ENCODE peak calls at places on chromosomes 2 and 18, in nine cellular contexts. K is breast epithelium; Y is CD8-positive, alpha-beta T cell; X is right atrium auricular region; D is adrenal gland; R is Calu3; Q is nephron progenitor cell; U is choroid plexus epithelial cell; S is lower lobe of right lung. F is an unnamed sample.

GRCh38 chr2:169039702-169040101 is 8.6 kb upstream of the ABCB11 start:
- DNase-seq in K (no peak), Y (no peak), X (no peak), D (no peak), R (no peak), Q (no peak), U (no peak), S (no peak), F (no peak)

GRCh38 chr2:215454519-215454918 is 18.7 kb upstream of the FN1 start:
- DNase-seq in K (no peak), Y (no peak), X (no peak), D (no peak), R (peak), Q (no peak), U (peak), S (no peak), F (no peak)

GRCh38 chr18:62109676-62110075 is 77.2 kb downstream of the PIGN start:
- DNase-seq in K (no peak), Y (no peak), X (no peak), D (no peak), R (no peak), Q (no peak), U (no peak), S (no peak), F (no peak)

GRCh38 chr18:77110400-77110799 is 22.2 kb downstream of the MBP start:
- DNase-seq in K (no peak), Y (no peak), X (no peak), D (no peak), R (no peak), Q (no peak), U (no peak), S (no peak), F (no peak)

GRCh38 chr2:189960346-189960745 is 102.2 kb downstream of the MSTN start:
- DNase-seq in K (no peak), Y (no peak), X (no peak), D (no peak), R (no peak), Q (no peak), U (no peak), S (no peak), F (no peak)

GRCh38 chr2:12006841-12007240 is 260.4 kb downstream of the LPIN1 start:
- DNase-seq in K (no peak), Y (no peak), X (no peak), D (no peak), R (peak), Q (peak), U (peak), S (no peak), F (no peak)

GRCh38 chr18:155688-156087 is 2.7 kb upstream of the USP14 start:
- DNase-seq in K (no peak), Y (no peak), X (no peak), D (no peak), R (no peak), Q (no peak), U (no peak), S (no peak), F (no peak)

GRCh38 chr2:217471329-217471728 is 531.5 kb downstream of the TNS1 start:
- DNase-seq in K (no peak), Y (no peak), X (no peak), D (no peak), R (no peak), Q (no peak), U (peak), S (no peak), F (no peak)

GRCh38 chr2:105398522-105399206 is at the start of gene FHL2:
- DNase-seq in K (peak), Y (peak), X (peak), D (peak), R (peak), Q (peak), U (peak), S (peak), F (peak)

GRCh38 chr2:215573495-215573894 is 137.6 kb upstream of the FN1 start:
- DNase-seq in K (no peak), Y (no peak), X (no peak), D (no peak), R (no peak), Q (no peak), U (peak), S (no peak), F (no peak)

GRCh38 chr2:226796012-226796839 is 3.4 kb downstream of the IRS1 start:
- DNase-seq in K (no peak), Y (no peak), X (no peak), D (peak), R (no peak), Q (no peak), U (peak), S (peak), F (no peak)

GRCh38 chr2:49306925-49307324 is 152.6 kb upstream of the FSHR start:
- DNase-seq in K (no peak), Y (no peak), X (no peak), D (no peak), R (no peak), Q (no peak), U (peak), S (no peak), F (no peak)

GRCh38 chr2:128732976-128733431 is 414.3 kb upstream of the HS6ST1 start:
- DNase-seq in K (no peak), Y (no peak), X (peak), D (peak), R (no peak), Q (no peak), U (peak), S (no peak), F (no peak)

GRCh38 chr2:133985563-133985962 is 268.3 kb upstream of the MGAT5 start:
- DNase-seq in K (no peak), Y (no peak), X (no peak), D (no peak), R (no peak), Q (no peak), U (no peak), S (no peak), F (no peak)

GRCh38 chr2:232332940-232333259 is 45.7 kb upstream of the ALPP start:
- DNase-seq in K (no peak), Y (no peak), X (no peak), D (no peak), R (no peak), Q (no peak), U (no peak), S (no peak), F (no peak)

DNA sequence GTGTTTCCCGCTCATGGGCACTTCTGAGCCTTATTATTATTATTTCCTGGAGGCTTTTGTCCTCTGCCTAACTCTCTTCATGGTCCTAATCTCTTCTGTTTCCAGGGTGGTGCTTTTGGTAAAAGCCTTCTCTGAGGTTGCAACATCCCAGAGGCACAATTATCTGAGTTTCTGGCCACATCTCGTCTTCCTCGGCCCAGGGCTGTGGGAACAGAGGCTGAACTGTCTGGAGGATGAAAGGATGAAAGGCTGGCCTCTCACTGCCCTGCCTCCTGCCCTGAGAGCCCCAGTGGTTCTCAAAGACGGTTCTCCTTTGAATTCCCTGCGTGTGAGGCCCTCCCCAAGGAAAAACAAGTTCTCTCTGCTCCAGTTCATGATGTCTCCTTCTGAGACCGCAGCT is 13.8 kb downstream of the GYPC start:
- DNase-seq in K (no peak), Y (no peak), X (no peak), D (no peak), R (no peak), Q (no peak), U (no peak), S (no peak), F (no peak)
- TF ChIP-seq CTCF in K (no peak), Y (no peak), X (no peak), D (no peak), R (no peak), Q (no peak), U (no peak), S (no peak), F (no peak)

GRCh38 chr2:241734208-241734466 is 293 bp upstream of the D2HGDH start:
- DNase-seq in K (no peak), Y (no peak), X (no peak), D (no peak), R (no peak), Q (no peak), U (no peak), S (no peak), F (no peak)
- TF ChIP-seq CTCF in K (no peak), Y (no peak), X (no peak), D (no peak), R (no peak), Q (no peak), U (no peak), S (no peak), F (no peak)

GRCh38 chr2:30232027-30232800 is 880 bp downstream of the LBH start:
- DNase-seq in K (peak), Y (peak), X (no peak), D (peak), R (peak), Q (peak), U (peak), S (peak), F (peak)

GRCh38 chr2:30230855-30231725 is at the start of gene LBH:
- DNase-seq in K (peak), Y (peak), X (peak), D (peak), R (peak), Q (peak), U (peak), S (peak), F (peak)

GRCh38 chr2:30229596-30229995 is 1.7 kb upstream of the LBH start:
- DNase-seq in K (no peak), Y (no peak), X (no peak), D (no peak), R (no peak), Q (no peak), U (no peak), S (no peak), F (no peak)

GRCh38 chr2:30231726-30232026 is 342 bp downstream of the LBH start:
- DNase-seq in K (no peak), Y (no peak), X (no peak), D (no peak), R (no peak), Q (no peak), U (no peak), S (no peak), F (peak)

DNA sequence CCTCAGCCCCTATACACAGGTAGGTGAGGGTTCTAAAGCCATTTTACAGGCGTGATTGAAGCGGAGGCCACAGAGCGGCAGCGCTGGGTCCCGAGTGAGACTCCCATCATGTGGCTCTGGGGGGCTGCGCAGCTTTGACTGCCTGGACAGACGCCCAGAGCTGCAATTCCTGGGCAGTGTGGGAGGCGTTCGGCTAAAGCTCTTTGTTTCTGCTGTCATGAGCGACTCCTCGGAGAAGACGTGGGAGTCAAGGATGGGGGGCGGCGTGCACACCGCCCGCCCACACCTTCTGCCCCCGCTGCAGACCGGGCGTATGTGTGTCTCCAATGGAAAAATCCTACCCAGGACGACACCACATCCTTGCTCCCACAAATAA is 867 bp upstream of the LBH start:
- DNase-seq in K (no peak), Y (no peak), X (no peak), D (no peak), R (no peak), Q (peak), U (peak), S (no peak), F (no peak)
- TF ChIP-seq CTCF in K (no peak), Y (no peak), X (no peak), D (no peak), R (no peak), Q (no peak), U (no peak), S (no peak), F (no peak)

GRCh38 chr18:49492694-49493033 is 5.6 kb upstream of the C18orf32 start:
- DNase-seq in K (no peak), Y (no peak), X (no peak), D (no peak), R (no peak), Q (no peak), U (no peak), S (no peak), F (no peak)

GRCh38 chr18:49490246-49490762 is 3.3 kb upstream of the C18orf32 start:
- DNase-seq in K (no peak), Y (no peak), X (no peak), D (no peak), R (no peak), Q (no peak), U (no peak), S (no peak), F (no peak)

GRCh38 chr18:49491534-49491856 is 4.5 kb upstream of the C18orf32 start:
- DNase-seq in K (no peak), Y (no peak), X (no peak), D (no peak), R (no peak), Q (no peak), U (no peak), S (no peak), F (no peak)

GRCh38 chr18:49494660-49495059 is 7.6 kb upstream of the C18orf32 start:
- DNase-seq in K (no peak), Y (no peak), X (no peak), D (no peak), R (no peak), Q (no peak), U (no peak), S (no peak), F (no peak)

DNA sequence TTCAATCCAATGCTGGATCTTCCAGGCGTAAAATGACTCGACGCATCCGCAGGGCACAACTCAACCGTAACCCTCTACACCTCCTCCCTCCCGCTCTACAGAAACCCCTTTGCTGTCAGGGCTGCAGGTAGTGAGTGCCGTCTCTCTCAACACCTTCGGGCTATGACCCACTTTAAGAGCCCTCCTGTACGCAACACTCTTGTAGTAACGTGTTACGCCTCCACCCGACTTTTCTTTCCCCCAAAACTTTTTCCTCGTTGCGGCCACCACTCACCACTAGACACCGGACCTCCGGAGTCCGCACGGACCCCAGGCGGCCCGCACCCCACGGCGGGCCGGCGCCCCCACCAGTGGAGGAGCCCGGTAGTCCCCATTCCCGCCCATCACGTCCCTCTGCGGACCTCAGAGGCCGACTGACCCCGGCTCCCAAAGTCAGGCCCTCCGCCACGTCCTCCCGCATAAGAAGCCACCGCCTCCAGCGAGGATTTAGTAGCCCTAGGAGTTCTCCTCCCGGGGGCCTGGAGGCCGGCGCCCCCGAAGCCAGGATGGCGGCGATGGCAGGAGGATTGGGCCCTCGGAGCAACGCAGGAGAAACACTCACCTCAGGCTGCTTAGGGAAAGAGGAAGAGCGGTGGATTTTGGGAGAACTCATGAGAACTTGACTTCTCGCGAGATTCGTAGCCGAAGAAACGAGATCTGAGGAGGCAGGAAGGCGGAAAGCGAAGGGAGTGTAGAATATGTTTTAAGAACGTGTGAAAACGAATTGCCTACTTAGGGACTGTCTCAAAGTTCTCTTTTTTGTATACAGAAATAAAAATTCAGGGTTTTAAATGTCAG is 5.0 kb upstream of the C18orf32 start:
- DNase-seq in K (peak), Y (peak), X (peak), D (peak), R (peak), Q (peak), U (peak), S (peak), F (peak)
- TF ChIP-seq CTCF in K (peak), Y (no peak), X (no peak), D (no peak), R (no peak), Q (no peak), U (no peak), S (no peak), F (no peak)

F was measured in activated B cell treated with CpG ODN at 0.5 μM for 24 hours.